ENCODE peak calls at places on chromosomes 4 and X, in five cellular contexts. One of them, this sample, is unnamed.

GRCh38 chrX:22192419-22193086 is 80.2 kb upstream of the CBLL2 start:
- DNase-seq in neural progenitor cell: peak; percentile 72
- DNase-seq in MM.1S: peak; percentile 43
- DNase-seq in endodermal cell: peak; percentile 88
- DNase-seq in tibial nerve: peak; percentile 52
- DNase-seq in this sample: peak; percentile 20

GRCh38 chrX:46811101-46811500 is 25.7 kb upstream of the RP2 start:
- DNase-seq in neural progenitor cell: no peak
- DNase-seq in MM.1S: no peak
- DNase-seq in endodermal cell: no peak
- DNase-seq in tibial nerve: no peak
- DNase-seq in this sample: no peak

GRCh38 chr4:26093561-26093960 is 179.5 kb downstream of the SMIM20 start:
- DNase-seq in neural progenitor cell: no peak
- DNase-seq in MM.1S: no peak
- DNase-seq in endodermal cell: no peak
- DNase-seq in tibial nerve: no peak
- DNase-seq in this sample: no peak

GRCh38 chrX:24145340-24146186 is 4.0 kb upstream of the ZFX start:
- DNase-seq in neural progenitor cell: no peak
- DNase-seq in MM.1S: no peak
- DNase-seq in endodermal cell: no peak
- DNase-seq in tibial nerve: no peak
- DNase-seq in this sample: no peak

GRCh38 chrX:48719958-48720357 is 23.4 kb downstream of the SUV39H1 start:
- DNase-seq in neural progenitor cell: no peak
- DNase-seq in MM.1S: no peak
- DNase-seq in endodermal cell: no peak
- DNase-seq in tibial nerve: no peak
- DNase-seq in this sample: no peak

GRCh38 chrX:107102980-107103379 is 15.6 kb downstream of the RBM41 start:
- DNase-seq in neural progenitor cell: no peak
- DNase-seq in MM.1S: no peak
- DNase-seq in endodermal cell: no peak
- DNase-seq in tibial nerve: no peak
- DNase-seq in this sample: no peak

GRCh38 chrX:54447461-54447860 is 7.3 kb downstream of the TSR2 start:
- DNase-seq in neural progenitor cell: peak; percentile 6
- DNase-seq in MM.1S: no peak
- DNase-seq in endodermal cell: peak; percentile 71
- DNase-seq in tibial nerve: no peak
- DNase-seq in this sample: no peak

GRCh38 chrX:37712458-37712857 is 26.9 kb downstream of the XK start:
- DNase-seq in neural progenitor cell: no peak
- DNase-seq in MM.1S: no peak
- DNase-seq in endodermal cell: no peak
- DNase-seq in tibial nerve: no peak
- DNase-seq in this sample: no peak

GRCh38 chr4:100510551-100510950 is 7.3 kb downstream of the EMCN start:
- DNase-seq in neural progenitor cell: no peak
- DNase-seq in MM.1S: no peak
- DNase-seq in endodermal cell: no peak
- DNase-seq in tibial nerve: no peak
- DNase-seq in this sample: no peak

GRCh38 chr4:104447346-104447745 is 47.3 kb downstream of the CXXC4 start:
- DNase-seq in neural progenitor cell: no peak
- DNase-seq in MM.1S: no peak
- DNase-seq in endodermal cell: no peak
- DNase-seq in tibial nerve: no peak
- DNase-seq in this sample: no peak

GRCh38 chrX:66760648-66761047 is 121.8 kb upstream of the EDA2R start:
- DNase-seq in neural progenitor cell: peak; percentile 3
- DNase-seq in MM.1S: peak; percentile 11
- DNase-seq in endodermal cell: no peak
- DNase-seq in tibial nerve: no peak
- DNase-seq in this sample: no peak

GRCh38 chrX:1239681-1240142 is 27.3 kb upstream of the CRLF2 start:
- DNase-seq in neural progenitor cell: no peak
- DNase-seq in MM.1S: no peak
- DNase-seq in endodermal cell: no peak
- DNase-seq in tibial nerve: peak; percentile 43
- DNase-seq in this sample: no peak

GRCh38 chrX:15838017-15838416 is 16.6 kb downstream of the AP1S2 start:
- DNase-seq in neural progenitor cell: peak; percentile 39
- DNase-seq in MM.1S: no peak
- DNase-seq in endodermal cell: peak; percentile 74
- DNase-seq in tibial nerve: no peak
- DNase-seq in this sample: no peak

GRCh38 chr4:87036713-87037112 is 101.9 kb downstream of the AFF1 start:
- DNase-seq in neural progenitor cell: no peak
- DNase-seq in MM.1S: no peak
- DNase-seq in endodermal cell: no peak
- DNase-seq in tibial nerve: no peak
- DNase-seq in this sample: no peak

GRCh38 chr4:87038837-87039715 is 104.3 kb downstream of the AFF1 start:
- DNase-seq in neural progenitor cell: peak; percentile 95
- DNase-seq in MM.1S: no peak
- DNase-seq in endodermal cell: peak; percentile 86
- DNase-seq in tibial nerve: no peak
- DNase-seq in this sample: no peak

GRCh38 chr4:87035881-87036509 is 101.2 kb downstream of the AFF1 start:
- DNase-seq in neural progenitor cell: no peak
- DNase-seq in MM.1S: no peak
- DNase-seq in endodermal cell: no peak
- DNase-seq in tibial nerve: no peak
- DNase-seq in this sample: no peak

GRCh38 chr4:87041142-87041541 is 106.3 kb downstream of the AFF1 start:
- DNase-seq in neural progenitor cell: no peak
- DNase-seq in MM.1S: no peak
- DNase-seq in endodermal cell: no peak
- DNase-seq in tibial nerve: no peak
- DNase-seq in this sample: no peak

DNA sequence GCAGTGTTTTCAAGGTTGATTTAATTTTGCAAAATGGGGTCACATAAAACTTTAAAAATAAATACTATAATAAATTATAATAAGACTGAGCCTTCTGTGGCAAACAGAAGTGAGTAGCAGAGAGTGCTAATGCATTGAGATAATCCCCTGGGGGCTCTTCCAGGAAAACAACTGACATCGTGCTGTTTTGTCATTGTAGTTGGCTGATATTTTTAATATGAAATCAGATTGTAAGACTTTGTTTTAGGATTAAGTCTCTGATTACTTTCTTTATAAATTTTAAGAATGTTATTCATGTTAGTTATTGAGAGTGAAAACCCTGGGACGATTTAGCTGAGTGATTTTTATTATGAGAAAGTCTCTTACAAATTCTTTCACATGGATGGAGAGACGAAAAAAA is 103.1 kb downstream of the AFF1 start:
- DNase-seq in neural progenitor cell: no peak
- DNase-seq in MM.1S: no peak
- DNase-seq in endodermal cell: no peak
- DNase-seq in tibial nerve: no peak
- DNase-seq in this sample: no peak
- H3K27ac ChIP-seq in neural progenitor cell: peak overlapping the region; percentile 96
- H3K27ac ChIP-seq in MM.1S: no peak overlapping the region
- H3K27ac ChIP-seq in endodermal cell: peak overlapping the region; percentile 98
- H3K27ac ChIP-seq in tibial nerve: peak overlapping the region; percentile 4
- H3K27ac ChIP-seq in this sample: no peak overlapping the region

DNA sequence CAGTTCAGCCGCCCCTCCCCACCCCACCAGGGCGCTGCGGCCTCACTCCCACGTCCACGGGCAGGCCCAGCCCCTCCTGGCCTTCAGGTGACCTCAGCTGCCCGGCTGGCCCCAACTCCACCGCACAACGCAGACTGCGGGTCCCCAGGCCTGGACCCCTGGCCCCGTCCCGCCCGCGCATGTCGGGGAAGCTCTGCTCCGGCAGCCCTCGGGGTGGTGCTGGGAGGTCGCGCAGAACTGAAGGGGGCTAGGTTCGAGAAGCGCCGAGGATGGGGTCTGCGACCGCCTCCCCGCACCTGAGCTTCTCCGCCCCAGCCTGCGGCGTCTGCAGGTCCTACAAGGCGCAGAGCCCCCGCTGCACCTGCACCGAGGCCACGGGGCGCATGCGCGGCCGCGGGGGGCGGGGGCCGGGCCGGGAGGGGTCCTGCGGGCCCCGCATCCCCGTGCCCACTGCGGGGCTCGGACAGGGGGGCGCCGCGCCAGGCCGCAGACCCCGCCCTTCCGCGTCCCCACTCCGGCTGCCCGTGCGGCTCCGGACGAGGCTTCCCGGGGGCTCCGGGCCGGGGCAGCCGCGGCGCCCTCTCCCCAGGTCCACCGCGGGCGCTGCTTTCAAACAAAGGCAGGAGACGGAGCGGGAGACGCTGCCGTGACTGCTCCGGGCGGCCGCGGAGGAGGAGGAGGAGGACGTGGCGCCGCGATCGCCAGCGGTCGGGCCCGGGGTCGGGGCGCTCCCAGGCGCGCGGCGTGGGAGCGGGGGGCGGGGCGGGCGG is 678 bp upstream of the NAT8L start:
- DNase-seq in neural progenitor cell: peak; percentile 72
- DNase-seq in MM.1S: no peak
- DNase-seq in endodermal cell: peak; percentile 71
- DNase-seq in tibial nerve: no peak
- DNase-seq in this sample: no peak
- H3K4me3 ChIP-seq in neural progenitor cell: peak overlapping the region; percentile 69
- H3K4me3 ChIP-seq in MM.1S: no peak overlapping the region
- H3K4me3 ChIP-seq in endodermal cell: no peak overlapping the region
- H3K4me3 ChIP-seq in tibial nerve: peak overlapping the region; percentile 15
- H3K4me3 ChIP-seq in this sample: peak overlapping the region; percentile 58

DNA sequence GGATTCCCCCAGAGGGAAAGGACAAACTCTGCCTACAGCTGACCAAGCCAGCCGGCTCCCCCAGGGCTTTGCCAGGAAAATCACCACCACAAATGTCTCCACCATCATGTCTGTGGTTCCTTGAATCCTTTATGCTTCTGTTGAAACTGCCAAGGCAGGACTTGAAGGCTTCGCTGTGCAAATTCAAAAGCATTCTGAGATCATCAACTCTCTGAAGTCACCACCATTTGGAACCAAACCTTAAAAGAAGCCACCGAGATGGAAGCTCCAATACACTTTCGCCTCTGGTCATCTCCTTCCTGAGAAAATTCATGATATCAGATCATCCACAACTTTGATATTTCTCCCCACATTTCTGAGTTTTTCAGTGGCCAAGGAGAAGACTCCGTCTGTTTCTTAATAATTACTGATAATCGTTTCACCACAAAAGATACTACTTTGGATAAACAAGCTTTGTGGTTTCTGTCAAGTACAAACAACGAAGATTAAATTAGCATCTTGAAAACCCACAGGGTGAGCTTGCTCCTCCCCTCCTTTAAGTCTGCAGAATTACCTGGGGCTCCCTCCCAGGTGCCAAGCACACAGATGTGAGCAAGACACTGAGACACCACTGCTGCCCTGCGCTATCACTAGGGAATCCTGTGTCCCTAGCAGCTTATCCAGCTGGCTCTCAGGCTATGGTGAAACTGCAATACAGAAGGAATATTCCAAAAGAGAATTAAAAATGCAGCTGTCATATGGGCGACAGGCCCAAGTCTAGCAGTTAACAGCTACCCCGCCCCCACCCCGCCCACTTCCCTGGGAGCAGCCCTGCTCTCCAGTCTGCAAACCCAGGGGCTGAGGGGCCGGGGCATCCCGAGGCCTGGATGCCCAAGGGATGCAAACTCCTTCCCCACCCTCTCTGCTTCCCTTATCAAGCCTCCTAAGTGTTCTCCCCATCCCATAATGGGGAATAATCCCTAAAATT is 125.0 kb upstream of the TBL1X start:
- DNase-seq in neural progenitor cell: no peak
- DNase-seq in MM.1S: peak; percentile 86
- DNase-seq in endodermal cell: peak; percentile 63
- DNase-seq in tibial nerve: peak; percentile 24
- DNase-seq in this sample: no peak
- H3K27ac ChIP-seq in neural progenitor cell: no peak overlapping the region
- H3K27ac ChIP-seq in MM.1S: peak overlapping the region; percentile 96
- H3K27ac ChIP-seq in endodermal cell: no peak overlapping the region
- H3K27ac ChIP-seq in tibial nerve: no peak overlapping the region
- H3K27ac ChIP-seq in this sample: no peak overlapping the region

GRCh38 chr4:108107729-108108382 is 60.9 kb downstream of the LEF1 start:
- DNase-seq in neural progenitor cell: no peak
- DNase-seq in MM.1S: no peak
- DNase-seq in endodermal cell: no peak
- DNase-seq in tibial nerve: no peak
- DNase-seq in this sample: no peak

GRCh38 chr4:108107116-108107515 is 61.6 kb downstream of the LEF1 start:
- DNase-seq in neural progenitor cell: no peak
- DNase-seq in MM.1S: no peak
- DNase-seq in endodermal cell: no peak
- DNase-seq in tibial nerve: no peak
- DNase-seq in this sample: no peak

GRCh38 chr4:108109111-108109510 is 59.6 kb downstream of the LEF1 start:
- DNase-seq in neural progenitor cell: no peak
- DNase-seq in MM.1S: no peak
- DNase-seq in endodermal cell: no peak
- DNase-seq in tibial nerve: no peak
- DNase-seq in this sample: no peak

GRCh38 chr4:108103096-108103495 is 65.6 kb downstream of the LEF1 start:
- DNase-seq in neural progenitor cell: no peak
- DNase-seq in MM.1S: no peak
- DNase-seq in endodermal cell: no peak
- DNase-seq in tibial nerve: no peak
- DNase-seq in this sample: no peak

DNA sequence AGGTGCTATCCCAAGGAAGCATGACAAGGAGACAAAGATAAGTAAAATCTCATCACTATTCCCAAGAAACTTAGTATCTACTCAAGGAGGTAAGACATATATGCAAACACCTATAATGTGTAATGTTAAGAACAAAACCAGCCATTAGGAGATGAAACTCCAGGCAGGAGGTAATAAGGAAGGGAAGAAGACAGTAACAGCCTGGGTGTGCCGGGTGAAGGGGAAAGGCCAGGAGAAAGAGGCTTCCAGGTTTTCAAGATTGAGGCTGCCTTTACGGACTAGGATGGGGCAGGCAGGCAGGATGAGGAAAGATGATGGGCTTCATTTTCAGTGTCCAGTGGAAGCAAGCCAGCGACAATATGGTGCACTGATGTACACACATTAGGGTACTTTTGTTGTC is 62.5 kb downstream of the LEF1 start:
- DNase-seq in neural progenitor cell: no peak
- DNase-seq in MM.1S: no peak
- DNase-seq in endodermal cell: no peak
- DNase-seq in tibial nerve: no peak
- DNase-seq in this sample: no peak
- H3K4me3 ChIP-seq in neural progenitor cell: no peak overlapping the region
- H3K4me3 ChIP-seq in MM.1S: no peak overlapping the region
- H3K4me3 ChIP-seq in endodermal cell: no peak overlapping the region
- H3K4me3 ChIP-seq in tibial nerve: no peak overlapping the region
- H3K4me3 ChIP-seq in this sample: no peak overlapping the region

This sample was measured in iPS DF 6.9.